ENCODE peak calls at places on chromosome 20, in ten cellular contexts. R is tibial artery; P is breast epithelium; G is endodermal cell; J is heart left ventricle; U is PC-9; N is CD8-positive, alpha-beta T cell; I is mesendoderm; Y is OCI-LY7; E is psoas muscle. W is an unnamed sample. For H3K4me1, the result is how much of the 10 kb centered on the place peaks cover.

GRCh38 chr20:694496-694895 is 18.9 kb upstream of the SCRT2 start:
- DNase-seq in R (peak), P (peak), G (peak), J (no peak), U (no peak), N (no peak), I (no peak), Y (no peak), E (no peak), W (no peak)

GRCh38 chr20:25984933-25985332 is 288.3 kb upstream of the ZNF337 start:
- DNase-seq in R (peak), P (no peak), G (no peak), J (peak), U (no peak), N (peak), I (no peak), Y (no peak), E (peak), W (peak)

GRCh38 chr20:44098657-44099056 is 88.3 kb downstream of the JPH2 start:
- DNase-seq in R (no peak), P (no peak), G (no peak), J (no peak), U (no peak), N (no peak), I (no peak), Y (no peak), E (no peak), W (no peak)

GRCh38 chr20:16560661-16561060 is 12.6 kb downstream of the KIF16B start:
- DNase-seq in R (no peak), P (no peak), G (no peak), J (no peak), U (no peak), N (no peak), I (no peak), Y (no peak), E (no peak), W (no peak)

GRCh38 chr20:44644384-44645131 is 6.9 kb downstream of the ADA start:
- DNase-seq in R (no peak), P (no peak), G (peak), J (no peak), U (no peak), N (peak), I (peak), Y (peak), E (no peak), W (no peak)

GRCh38 chr20:39993737-39994136 is 695.3 kb downstream of the MAFB start:
- DNase-seq in R (no peak), P (no peak), G (no peak), J (peak), U (no peak), N (no peak), I (no peak), Y (no peak), E (no peak), W (peak)

GRCh38 chr20:8693709-8694108 is 375.2 kb upstream of the PLCB4 start:
- DNase-seq in R (no peak), P (no peak), G (no peak), J (no peak), U (no peak), N (no peak), I (no peak), Y (no peak), E (no peak), W (no peak)

GRCh38 chr20:22816016-22816415 is 219.1 kb upstream of the SSTR4 start:
- DNase-seq in R (no peak), P (no peak), G (no peak), J (no peak), U (no peak), N (no peak), I (no peak), Y (no peak), E (no peak), W (no peak)

GRCh38 chr20:38249536-38250310 is 10.8 kb downstream of the KIAA1755 start:
- DNase-seq in R (peak), P (no peak), G (no peak), J (no peak), U (no peak), N (no peak), I (no peak), Y (no peak), E (no peak), W (no peak)

GRCh38 chr20:37564388-37565133 is 36.9 kb upstream of the BLCAP start:
- DNase-seq in R (peak), P (no peak), G (peak), J (peak), U (peak), N (no peak), I (peak), Y (peak), E (peak), W (peak)

GRCh38 chr20:32018269-32019155 is 8.3 kb downstream of the CCM2L start:
- DNase-seq in R (peak), P (peak), G (peak), J (peak), U (peak), N (peak), I (peak), Y (peak), E (peak), W (peak)

GRCh38 chr20:6814945-6815344 is 47.5 kb downstream of the BMP2 start:
- DNase-seq in R (no peak), P (no peak), G (no peak), J (no peak), U (no peak), N (no peak), I (no peak), Y (no peak), E (no peak), W (no peak)

DNA sequence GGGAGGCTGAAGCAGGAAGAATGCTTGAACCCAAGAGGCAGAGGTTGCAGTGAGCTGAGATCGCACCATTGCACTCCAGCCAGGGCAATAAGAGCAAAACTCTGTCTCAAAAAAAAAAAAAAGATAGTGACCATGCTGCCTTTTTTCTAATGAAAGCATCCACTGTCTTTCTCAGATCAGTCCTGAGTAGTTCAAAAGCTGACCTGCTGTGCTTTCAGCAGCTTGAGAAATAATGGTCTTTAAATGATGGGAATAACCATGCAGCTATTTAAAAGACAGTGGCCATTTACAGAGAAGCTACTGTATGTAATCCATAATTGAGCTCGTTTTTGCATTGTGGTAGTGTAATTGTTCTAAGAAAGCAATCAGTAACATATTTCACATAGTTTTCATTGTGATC is 36.1 kb downstream of the DSTN start:
- DNase-seq in R (no peak), P (no peak), G (no peak), J (no peak), U (no peak), N (no peak), I (no peak), Y (no peak), E (no peak), W (no peak)
- H3K4me1 ChIP-seq in R (half or more), P (under half), G (under half), J (under half), U (under half), N (under half), I (under half), Y (under half), E (under half), W (half or more)

DNA sequence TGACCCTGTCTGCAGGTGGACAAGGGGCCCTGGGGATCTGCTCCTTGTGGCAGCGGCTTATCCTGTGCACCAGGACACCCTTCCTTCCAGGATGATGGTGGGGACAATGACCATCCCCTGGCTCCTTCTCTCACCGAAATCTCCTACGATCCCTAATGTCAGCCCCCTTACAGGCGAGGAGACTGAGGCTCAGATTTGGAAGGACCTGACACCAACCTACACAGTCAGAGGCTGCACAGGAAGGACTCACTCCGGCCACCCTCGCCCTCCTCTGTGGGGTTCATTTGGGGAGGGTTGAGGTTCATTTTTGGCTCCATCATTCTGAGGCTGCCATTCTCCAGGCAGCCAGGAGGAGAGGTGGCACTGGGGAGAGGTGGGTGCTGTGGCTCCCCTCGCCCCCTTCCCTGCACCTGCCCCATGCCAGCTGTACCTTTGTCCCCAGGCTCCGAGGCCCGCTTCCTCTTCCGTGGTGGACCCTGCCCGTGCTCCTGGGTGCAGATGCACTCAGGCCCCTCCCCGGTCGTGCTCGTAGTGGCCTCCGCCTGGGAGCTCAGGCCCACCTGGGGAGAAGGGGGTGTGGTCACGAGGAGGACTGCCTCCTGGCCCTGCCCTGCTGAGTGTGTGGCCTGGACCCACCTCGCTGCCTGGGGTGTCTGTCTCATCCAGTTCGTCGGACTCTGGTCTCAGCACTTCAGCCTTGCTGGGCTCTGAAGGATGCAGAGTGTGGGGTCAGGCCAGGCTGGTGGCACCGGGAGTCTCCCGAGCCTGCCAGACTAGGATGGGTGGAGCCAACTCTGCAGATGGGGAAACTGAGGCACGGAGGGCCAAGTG is 5.3 kb upstream of the CABLES2 start:
- DNase-seq in R (no peak), P (no peak), G (no peak), J (no peak), U (no peak), N (no peak), I (no peak), Y (no peak), E (no peak), W (no peak)
- H3K4me1 ChIP-seq in R (under half), P (under half), G (under half), J (under half), U (under half), N (under half), I (under half), Y (under half), E (under half), W (under half)

DNA sequence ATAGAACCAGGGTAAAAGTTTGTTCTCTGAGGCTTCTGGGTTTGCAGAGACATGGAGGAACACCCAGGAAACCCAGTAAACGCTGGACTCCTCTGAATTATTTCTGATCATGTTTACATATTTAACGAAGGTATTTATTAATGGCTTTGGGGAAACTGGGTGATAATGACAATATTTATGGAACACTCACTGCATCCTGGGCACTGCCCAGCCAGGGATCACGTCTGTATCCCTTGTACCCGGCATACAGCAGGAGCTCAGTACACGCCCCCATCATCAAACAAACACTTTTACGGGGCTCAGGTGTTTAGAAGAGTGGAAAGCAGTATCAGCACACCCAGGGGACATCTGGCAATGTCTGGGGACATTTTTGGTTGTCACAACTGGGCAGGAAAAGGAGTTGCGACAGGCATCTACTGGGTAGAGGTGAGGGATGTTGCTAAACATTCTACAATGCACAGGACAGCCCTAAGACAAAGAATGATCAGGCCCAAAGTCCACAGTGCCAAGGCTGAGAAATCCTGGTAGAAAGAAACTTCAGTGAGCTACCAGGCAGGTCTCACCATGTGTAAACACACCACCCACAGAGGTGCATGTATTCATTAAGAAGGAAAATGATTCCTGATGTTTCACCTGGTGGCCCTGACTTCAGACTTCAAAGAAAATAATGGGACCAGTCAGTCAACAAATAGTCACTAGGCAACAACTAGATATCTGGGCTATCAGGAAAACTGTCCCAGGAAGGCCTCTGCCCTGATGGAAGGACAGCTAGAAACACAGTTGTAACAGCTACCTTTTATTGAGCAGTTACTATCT is 35.3 kb downstream of the ZMYND8 start:
- DNase-seq in R (no peak), P (no peak), G (no peak), J (no peak), U (peak), N (no peak), I (peak), Y (no peak), E (peak), W (no peak)
- H3K4me1 ChIP-seq in R (half or more), P (under half), G (under half), J (half or more), U (half or more), N (under half), I (under half), Y (under half), E (under half), W (half or more)

GRCh38 chr20:33822423-33822822 is 11.3 kb downstream of the CHMP4B start:
- DNase-seq in R (no peak), P (no peak), G (no peak), J (peak), U (no peak), N (no peak), I (no peak), Y (no peak), E (no peak), W (no peak)
- H3K4me1 ChIP-seq in R (under half), P (under half), G (under half), J (half or more), U (under half), N (under half), I (under half), Y (under half), E (half or more), W (half or more)

DNA sequence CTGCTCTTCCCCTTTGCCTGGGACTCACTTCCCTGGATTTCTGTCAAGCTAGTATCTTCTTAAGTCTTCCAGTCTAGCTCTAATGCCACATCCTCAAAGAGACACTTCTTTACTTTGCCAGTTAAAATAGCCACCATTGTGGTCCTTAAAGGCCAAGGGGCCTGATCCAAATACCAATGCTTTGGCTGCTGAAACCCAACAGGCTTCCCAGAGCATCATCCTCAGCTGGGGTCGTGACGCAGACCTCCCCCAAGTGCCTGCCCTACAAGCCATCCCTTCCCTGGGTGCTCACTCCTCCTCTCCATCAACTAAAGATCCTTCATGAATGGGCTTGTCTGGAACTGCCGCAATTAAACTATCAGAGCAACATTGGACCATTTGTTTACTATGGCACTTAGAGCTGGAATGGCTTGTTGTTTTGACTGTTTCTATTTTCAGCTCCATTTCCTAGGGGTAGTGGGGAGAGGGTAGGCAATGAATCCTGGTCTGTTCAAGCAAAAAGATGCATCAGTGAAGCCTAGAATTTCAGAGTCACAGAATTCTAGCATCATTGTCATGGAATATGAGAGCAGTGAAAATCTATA is 79.6 kb upstream of the SIRPA start:
- DNase-seq in R (peak), P (no peak), G (no peak), J (no peak), U (no peak), N (no peak), I (no peak), Y (no peak), E (no peak), W (no peak)
- H3K4me1 ChIP-seq in R (half or more), P (under half), G (under half), J (half or more), U (under half), N (under half), I (under half), Y (under half), E (under half), W (under half)

W was measured in thyroid gland.